ENCODE peak calls at places on chromosomes 7 and 10, in seven cellular contexts. K is suprapubic skin, Z is transverse colon, G is sigmoid colon, O is HCT116, W is HL-60, C is SK-N-SH. V is an unnamed sample.
A peak's percentile ranks its signal among the peaks of the same experiment; 100 is the strongest.

GRCh38 chr7:98423043-98423442 is 22.2 kb upstream of the BAIAP2L1 start:
- DNase-seq in K (no peak), Z (no peak), G (no peak), O (peak; percentile 54), W (no peak), C (peak; percentile 41), V (no peak)

GRCh38 chr7:105234886-105235285 is 153.8 kb downstream of the SRPK2 start:
- DNase-seq in K (no peak), Z (no peak), G (no peak), O (no peak), W (no peak), C (no peak), V (no peak)

GRCh38 chr7:44331682-44332081 is 6.3 kb upstream of the CAMK2B start:
- DNase-seq in K (no peak), Z (no peak), G (no peak), O (no peak), W (no peak), C (no peak), V (no peak)

GRCh38 chr10:72503694-72504438 is 122.0 kb downstream of the MICU1 start:
- DNase-seq in K (no peak), Z (no peak), G (no peak), O (no peak), W (no peak), C (no peak), V (no peak)

GRCh38 chr7:50761722-50762121 is 21.0 kb downstream of the GRB10 start:
- DNase-seq in K (no peak), Z (no peak), G (no peak), O (no peak), W (peak; percentile 26), C (no peak), V (no peak)

GRCh38 chr7:144975882-144976281 is 140.0 kb upstream of the TPK1 start:
- DNase-seq in K (no peak), Z (no peak), G (no peak), O (no peak), W (no peak), C (no peak), V (no peak)

GRCh38 chr10:126147866-126148578 is 240.3 kb downstream of the ADAM12 start:
- DNase-seq in K (no peak), Z (no peak), G (no peak), O (no peak), W (no peak), C (no peak), V (no peak)

GRCh38 chr7:71389976-71390375 is 258.0 kb downstream of the GALNT17 start:
- DNase-seq in K (peak; percentile 29), Z (no peak), G (peak; percentile 3), O (no peak), W (no peak), C (no peak), V (no peak)

GRCh38 chr10:103512591-103513382 is 19.3 kb downstream of the NEURL1 start:
- DNase-seq in K (peak; percentile 59), Z (no peak), G (no peak), O (no peak), W (no peak), C (peak; percentile 17), V (peak; percentile 24)

GRCh38 chr7:140230517-140230861 is 53.7 kb upstream of the KDM7A start:
- DNase-seq in K (peak; percentile 80), Z (peak; percentile 75), G (no peak), O (no peak), W (no peak), C (peak; percentile 89), V (peak; percentile 26)

GRCh38 chr7:105267244-105267643 is 121.5 kb downstream of the SRPK2 start:
- DNase-seq in K (no peak), Z (no peak), G (no peak), O (no peak), W (no peak), C (no peak), V (no peak)

GRCh38 chr7:69757990-69758430 is 159.7 kb downstream of the AUTS2 start:
- DNase-seq in K (no peak), Z (no peak), G (no peak), O (no peak), W (no peak), C (no peak), V (no peak)

GRCh38 chr10:87092356-87092860 is 2.2 kb downstream of the GLUD1 start:
- DNase-seq in K (no peak), Z (no peak), G (no peak), O (no peak), W (no peak), C (no peak), V (peak; percentile 44)

GRCh38 chr7:88224596-88225275 is 4.9 kb upstream of the SRI start:
- DNase-seq in K (no peak), Z (no peak), G (no peak), O (no peak), W (no peak), C (no peak), V (no peak)

GRCh38 chr7:47580175-47580701 is 1.7 kb downstream of the TNS3 start:
- DNase-seq in K (no peak), Z (peak; percentile 68), G (no peak), O (no peak), W (no peak), C (no peak), V (no peak)

GRCh38 chr7:47366960-47367359 is 215.0 kb downstream of the TNS3 start:
- DNase-seq in K (no peak), Z (no peak), G (no peak), O (no peak), W (no peak), C (no peak), V (no peak)

GRCh38 chr7:21542891-21543527 is at the start of gene DNAH11:
- DNase-seq in K (no peak), Z (peak; percentile 11), G (peak; percentile 61), O (no peak), W (no peak), C (peak; percentile 50), V (peak; percentile 38)
- TF ChIP-seq POLR2AphosphoS5 in K (no peak), Z (no peak), G (no peak), O (no peak), W (no peak), C (no peak), V (no peak)

DNA sequence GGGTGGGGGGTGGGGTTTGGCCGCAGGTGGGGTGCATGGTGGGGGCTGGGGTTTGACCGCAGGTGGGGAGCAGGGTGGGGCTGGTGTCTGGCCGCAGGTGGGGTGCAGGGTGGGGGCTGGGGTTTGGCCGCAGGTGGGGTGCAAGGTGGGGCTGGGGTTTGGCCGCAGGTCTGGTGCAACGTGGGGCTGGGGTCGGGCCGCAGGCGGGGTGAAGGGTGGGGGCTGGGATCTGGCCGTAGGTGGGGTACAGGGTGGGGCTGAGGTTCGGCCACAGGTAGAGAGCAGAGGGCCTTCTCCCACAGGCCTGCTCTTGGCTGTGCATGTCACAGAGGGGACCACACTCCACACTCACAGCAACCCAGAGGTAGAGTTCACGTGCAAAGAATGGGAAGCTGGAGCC is 586.6 kb downstream of the PTPRN2 start:
- DNase-seq in K (no peak), Z (no peak), G (no peak), O (no peak), W (no peak), C (no peak), V (no peak)
- TF ChIP-seq CTCF in K (no peak), Z (no peak), G (no peak), O (no peak), W (no peak), C (no peak), V (no peak)

GRCh38 chr10:48798486-48799254 is 114.0 kb downstream of the WDFY4 start:
- DNase-seq in K (no peak), Z (no peak), G (no peak), O (no peak), W (no peak), C (no peak), V (no peak)

GRCh38 chr10:48796846-48797245 is 112.2 kb downstream of the WDFY4 start:
- DNase-seq in K (no peak), Z (no peak), G (no peak), O (no peak), W (no peak), C (no peak), V (no peak)

GRCh38 chr10:48802611-48803046 is 118.0 kb downstream of the WDFY4 start:
- DNase-seq in K (no peak), Z (no peak), G (no peak), O (no peak), W (no peak), C (no peak), V (no peak)

GRCh38 chr10:48801026-48801425 is 116.4 kb downstream of the WDFY4 start:
- DNase-seq in K (no peak), Z (no peak), G (no peak), O (no peak), W (peak; percentile 6), C (no peak), V (no peak)

GRCh38 chr10:48800283-48800675 is 115.6 kb downstream of the WDFY4 start:
- DNase-seq in K (no peak), Z (no peak), G (no peak), O (no peak), W (peak; percentile 83), C (no peak), V (no peak)
- TF ChIP-seq POLR2AphosphoS5 in K (no peak), Z (no peak), G (no peak), O (no peak), W (peak; percentile 39), C (no peak), V (no peak)

GRCh38 chr10:130696870-130697269 is 560.7 kb downstream of the GLRX3 start:
- DNase-seq in K (no peak), Z (no peak), G (no peak), O (no peak), W (no peak), C (no peak), V (no peak)
- TF ChIP-seq CTCF in K (no peak), Z (no peak), G (no peak), O (no peak), W (no peak), C (no peak), V (no peak)